ENCODE peak calls at places on chromosomes 11 and 22, in six cellular contexts. One of them, this sample, is unnamed.

GRCh38 chr11:35514481-35514880 is 10.9 kb downstream of the PAMR1 start:
- DNase-seq in cardiac muscle cell: no peak
- DNase-seq in progenitor cell of endocrine pancreas: no peak
- DNase-seq in RWPE1: no peak
- DNase-seq in posterior cingulate gyrus: no peak
- DNase-seq in hepatic stellate cell: no peak
- DNase-seq in this sample: no peak

GRCh38 chr11:113317297-113317696 is 2.9 kb downstream of the TTC12 start:
- DNase-seq in progenitor cell of endocrine pancreas: no peak
- DNase-seq in RWPE1: no peak
- DNase-seq in hepatic stellate cell: no peak
- DNase-seq in cardiac muscle cell: no peak
- DNase-seq in posterior cingulate gyrus: no peak
- DNase-seq in this sample: no peak

GRCh38 chr11:115990004-115990447 is 485.8 kb upstream of the CADM1 start:
- DNase-seq in posterior cingulate gyrus: peak
- DNase-seq in hepatic stellate cell: no peak
- DNase-seq in progenitor cell of endocrine pancreas: no peak
- DNase-seq in RWPE1: no peak
- DNase-seq in cardiac muscle cell: peak
- DNase-seq in this sample: no peak

GRCh38 chr11:120188831-120189455 is 21.9 kb upstream of the OAF start:
- DNase-seq in hepatic stellate cell: no peak
- DNase-seq in RWPE1: no peak
- DNase-seq in progenitor cell of endocrine pancreas: no peak
- DNase-seq in cardiac muscle cell: no peak
- DNase-seq in posterior cingulate gyrus: no peak
- DNase-seq in this sample: no peak

GRCh38 chr11:20045098-20045688 is 115.1 kb downstream of the DBX1 start:
- DNase-seq in RWPE1: no peak
- DNase-seq in posterior cingulate gyrus: no peak
- DNase-seq in cardiac muscle cell: no peak
- DNase-seq in hepatic stellate cell: no peak
- DNase-seq in progenitor cell of endocrine pancreas: no peak
- DNase-seq in this sample: no peak

GRCh38 chr11:78140392-78141077 is 1.1 kb upstream of the ALG8 start:
- DNase-seq in hepatic stellate cell: no peak
- DNase-seq in cardiac muscle cell: no peak
- DNase-seq in RWPE1: no peak
- DNase-seq in posterior cingulate gyrus: no peak
- DNase-seq in progenitor cell of endocrine pancreas: no peak
- DNase-seq in this sample: no peak

GRCh38 chr22:40238425-40239344 is 61.0 kb downstream of the TNRC6B start:
- DNase-seq in hepatic stellate cell: peak
- DNase-seq in posterior cingulate gyrus: no peak
- DNase-seq in RWPE1: peak
- DNase-seq in cardiac muscle cell: no peak
- DNase-seq in progenitor cell of endocrine pancreas: no peak
- DNase-seq in this sample: peak

GRCh38 chr22:23742505-23743264 is 8.2 kb downstream of the ZNF70 start:
- DNase-seq in progenitor cell of endocrine pancreas: no peak
- DNase-seq in RWPE1: no peak
- DNase-seq in posterior cingulate gyrus: no peak
- DNase-seq in hepatic stellate cell: no peak
- DNase-seq in cardiac muscle cell: no peak
- DNase-seq in this sample: no peak

GRCh38 chr11:58316142-58316541 is 42.7 kb downstream of the OR5B17 start:
- DNase-seq in posterior cingulate gyrus: no peak
- DNase-seq in cardiac muscle cell: no peak
- DNase-seq in RWPE1: peak
- DNase-seq in hepatic stellate cell: no peak
- DNase-seq in progenitor cell of endocrine pancreas: no peak
- DNase-seq in this sample: peak

GRCh38 chr11:13534358-13534757 is 38.6 kb upstream of the PTH start:
- DNase-seq in posterior cingulate gyrus: no peak
- DNase-seq in cardiac muscle cell: no peak
- DNase-seq in hepatic stellate cell: no peak
- DNase-seq in RWPE1: no peak
- DNase-seq in progenitor cell of endocrine pancreas: no peak
- DNase-seq in this sample: no peak

GRCh38 chr11:1088927-1089737 is 14.5 kb downstream of the MUC2 start:
- DNase-seq in posterior cingulate gyrus: peak
- DNase-seq in cardiac muscle cell: no peak
- DNase-seq in progenitor cell of endocrine pancreas: no peak
- DNase-seq in hepatic stellate cell: no peak
- DNase-seq in RWPE1: no peak
- DNase-seq in this sample: no peak

GRCh38 chr11:102456381-102456780 is 3.8 kb upstream of the TMEM123 start:
- DNase-seq in progenitor cell of endocrine pancreas: no peak
- DNase-seq in cardiac muscle cell: no peak
- DNase-seq in hepatic stellate cell: no peak
- DNase-seq in RWPE1: no peak
- DNase-seq in posterior cingulate gyrus: no peak
- DNase-seq in this sample: peak

GRCh38 chr11:63534895-63535461 is 1.6 kb upstream of the PLAAT4 start:
- DNase-seq in hepatic stellate cell: no peak
- DNase-seq in RWPE1: no peak
- DNase-seq in cardiac muscle cell: no peak
- DNase-seq in posterior cingulate gyrus: no peak
- DNase-seq in progenitor cell of endocrine pancreas: no peak
- DNase-seq in this sample: no peak

GRCh38 chr22:38728899-38729796 is 23.4 kb downstream of the GTPBP1 start:
- DNase-seq in progenitor cell of endocrine pancreas: no peak
- DNase-seq in posterior cingulate gyrus: no peak
- DNase-seq in RWPE1: no peak
- DNase-seq in hepatic stellate cell: no peak
- DNase-seq in cardiac muscle cell: no peak
- DNase-seq in this sample: no peak

GRCh38 chr11:82682003-82682751 is 51.5 kb downstream of the FAM181B start:
- DNase-seq in RWPE1: peak
- DNase-seq in posterior cingulate gyrus: no peak
- DNase-seq in cardiac muscle cell: peak
- DNase-seq in progenitor cell of endocrine pancreas: no peak
- DNase-seq in hepatic stellate cell: peak
- DNase-seq in this sample: peak

GRCh38 chr22:38412435-38413084 is 42.4 kb downstream of the KCNJ4 start:
- DNase-seq in hepatic stellate cell: peak
- DNase-seq in cardiac muscle cell: no peak
- DNase-seq in posterior cingulate gyrus: no peak
- DNase-seq in progenitor cell of endocrine pancreas: no peak
- DNase-seq in RWPE1: peak
- DNase-seq in this sample: no peak

GRCh38 chr11:76606102-76606793 is 64.3 kb downstream of the LRRC32 start:
- DNase-seq in cardiac muscle cell: no peak
- DNase-seq in hepatic stellate cell: no peak
- DNase-seq in progenitor cell of endocrine pancreas: no peak
- DNase-seq in RWPE1: no peak
- DNase-seq in posterior cingulate gyrus: no peak
- DNase-seq in this sample: no peak

GRCh38 chr22:28882545-28882877 is 861 bp upstream of the ZNRF3 start:
- DNase-seq in hepatic stellate cell: peak
- DNase-seq in posterior cingulate gyrus: no peak
- DNase-seq in RWPE1: no peak
- DNase-seq in progenitor cell of endocrine pancreas: no peak
- DNase-seq in cardiac muscle cell: no peak
- DNase-seq in this sample: no peak

This sample was measured in bronchial epithelial cell.